ENCODE peak calls at places on chromosomes 13 and 19, in seven cellular contexts. One of them, this sample, is unnamed.

GRCh38 chr19:917323-918151 is at the start of gene KISS1R:
- DNase-seq in PC-3: peak; percentile 23
- DNase-seq in mammary epithelial cell: no peak
- DNase-seq in hepatocyte: peak; percentile 74
- DNase-seq in HCT116: no peak
- DNase-seq in fibroblast of lung: no peak
- DNase-seq in astrocyte: no peak
- DNase-seq in this sample: no peak

GRCh38 chr13:73293902-73294523 is 235.2 kb downstream of the KLF5 start:
- DNase-seq in astrocyte: no peak
- DNase-seq in hepatocyte: no peak
- DNase-seq in PC-3: no peak
- DNase-seq in mammary epithelial cell: no peak
- DNase-seq in HCT116: no peak
- DNase-seq in fibroblast of lung: no peak
- DNase-seq in this sample: no peak

GRCh38 chr19:1837625-1838105 is 10.6 kb downstream of the REXO1 start:
- DNase-seq in HCT116: no peak
- DNase-seq in astrocyte: no peak
- DNase-seq in fibroblast of lung: no peak
- DNase-seq in PC-3: peak; percentile 38
- DNase-seq in mammary epithelial cell: no peak
- DNase-seq in hepatocyte: peak; percentile 56
- DNase-seq in this sample: no peak

GRCh38 chr13:31067416-31068118 is 94.1 kb downstream of the HSPH1 start:
- DNase-seq in astrocyte: peak; percentile 86
- DNase-seq in fibroblast of lung: peak; percentile 91
- DNase-seq in mammary epithelial cell: peak; percentile 83
- DNase-seq in hepatocyte: no peak
- DNase-seq in HCT116: no peak
- DNase-seq in PC-3: peak; percentile 51
- DNase-seq in this sample: no peak

GRCh38 chr13:97021241-97021640 is 27.0 kb upstream of the OXGR1 start:
- DNase-seq in fibroblast of lung: no peak
- DNase-seq in astrocyte: no peak
- DNase-seq in HCT116: no peak
- DNase-seq in hepatocyte: peak; percentile 59
- DNase-seq in PC-3: no peak
- DNase-seq in mammary epithelial cell: no peak
- DNase-seq in this sample: no peak

GRCh38 chr19:16198363-16198636 is 589 bp downstream of the AP1M1 start:
- DNase-seq in astrocyte: no peak
- DNase-seq in fibroblast of lung: no peak
- DNase-seq in HCT116: no peak
- DNase-seq in mammary epithelial cell: no peak
- DNase-seq in PC-3: no peak
- DNase-seq in hepatocyte: peak; percentile 50
- DNase-seq in this sample: no peak

GRCh38 chr13:111431241-111431640 is 110.8 kb downstream of the TEX29 start:
- DNase-seq in astrocyte: no peak
- DNase-seq in PC-3: no peak
- DNase-seq in HCT116: no peak
- DNase-seq in hepatocyte: no peak
- DNase-seq in mammary epithelial cell: no peak
- DNase-seq in fibroblast of lung: no peak
- DNase-seq in this sample: no peak

GRCh38 chr19:32708457-32708856 is 11.1 kb upstream of the TDRD12 start:
- DNase-seq in hepatocyte: no peak
- DNase-seq in astrocyte: no peak
- DNase-seq in PC-3: peak; percentile 26
- DNase-seq in fibroblast of lung: no peak
- DNase-seq in mammary epithelial cell: no peak
- DNase-seq in HCT116: no peak
- DNase-seq in this sample: no peak

GRCh38 chr19:54674021-54674617 is 11.3 kb downstream of the LILRB4 start:
- DNase-seq in hepatocyte: no peak
- DNase-seq in fibroblast of lung: no peak
- DNase-seq in mammary epithelial cell: peak; percentile 8
- DNase-seq in PC-3: peak; percentile 75
- DNase-seq in HCT116: peak; percentile 34
- DNase-seq in astrocyte: no peak
- DNase-seq in this sample: peak; percentile 52

GRCh38 chr13:95677564-95678386 is 836 bp downstream of the DNAJC3 start:
- DNase-seq in mammary epithelial cell: peak; percentile 28
- DNase-seq in fibroblast of lung: peak; percentile 39
- DNase-seq in HCT116: no peak
- DNase-seq in astrocyte: peak; percentile 18
- DNase-seq in hepatocyte: peak; percentile 25
- DNase-seq in PC-3: peak; percentile 21
- DNase-seq in this sample: peak; percentile 28

GRCh38 chr13:79522583-79522982 is 41.6 kb downstream of the NDFIP2 start:
- DNase-seq in PC-3: peak; percentile 27
- DNase-seq in mammary epithelial cell: peak; percentile 55
- DNase-seq in hepatocyte: no peak
- DNase-seq in fibroblast of lung: peak; percentile 95
- DNase-seq in HCT116: no peak
- DNase-seq in astrocyte: peak; percentile 95
- DNase-seq in this sample: peak; percentile 77

GRCh38 chr19:13987101-13987890 is 18.8 kb downstream of the RFX1 start:
- DNase-seq in astrocyte: no peak
- DNase-seq in hepatocyte: no peak
- DNase-seq in PC-3: no peak
- DNase-seq in HCT116: no peak
- DNase-seq in fibroblast of lung: no peak
- DNase-seq in mammary epithelial cell: no peak
- DNase-seq in this sample: no peak

GRCh38 chr19:39199025-39199424 is 2.3 kb downstream of the NCCRP1 start:
- DNase-seq in fibroblast of lung: peak; percentile 26
- DNase-seq in mammary epithelial cell: no peak
- DNase-seq in PC-3: no peak
- DNase-seq in HCT116: no peak
- DNase-seq in astrocyte: peak; percentile 9
- DNase-seq in hepatocyte: no peak
- DNase-seq in this sample: no peak

GRCh38 chr19:51786651-51787494 is 8.1 kb upstream of the FPR3 start:
- DNase-seq in fibroblast of lung: no peak
- DNase-seq in mammary epithelial cell: no peak
- DNase-seq in astrocyte: no peak
- DNase-seq in hepatocyte: no peak
- DNase-seq in HCT116: no peak
- DNase-seq in PC-3: no peak
- DNase-seq in this sample: no peak

GRCh38 chr19:15285896-15286591 is 46.3 kb downstream of the BRD4 start:
- DNase-seq in astrocyte: no peak
- DNase-seq in HCT116: no peak
- DNase-seq in fibroblast of lung: no peak
- DNase-seq in PC-3: no peak
- DNase-seq in mammary epithelial cell: no peak
- DNase-seq in hepatocyte: no peak
- DNase-seq in this sample: peak; percentile 62

GRCh38 chr13:26991508-26992181 is 180.0 kb downstream of the USP12 start:
- DNase-seq in PC-3: peak; percentile 53
- DNase-seq in mammary epithelial cell: no peak
- DNase-seq in hepatocyte: peak; percentile 57
- DNase-seq in fibroblast of lung: no peak
- DNase-seq in astrocyte: no peak
- DNase-seq in HCT116: no peak
- DNase-seq in this sample: no peak

GRCh38 chr13:42754801-42755513 is 26.4 kb upstream of the FAM216B start:
- DNase-seq in HCT116: no peak
- DNase-seq in hepatocyte: no peak
- DNase-seq in fibroblast of lung: no peak
- DNase-seq in astrocyte: no peak
- DNase-seq in mammary epithelial cell: no peak
- DNase-seq in PC-3: no peak
- DNase-seq in this sample: no peak

GRCh38 chr19:12733369-12733896 is 1.1 kb downstream of the TRIR start:
- DNase-seq in hepatocyte: peak; percentile 48
- DNase-seq in PC-3: peak; percentile 53
- DNase-seq in mammary epithelial cell: peak; percentile 44
- DNase-seq in HCT116: no peak
- DNase-seq in fibroblast of lung: peak; percentile 62
- DNase-seq in astrocyte: peak; percentile 54
- DNase-seq in this sample: peak; percentile 69

GRCh38 chr13:95603887-95604533 is 40.5 kb downstream of the DZIP1 start:
- DNase-seq in PC-3: peak; percentile 85
- DNase-seq in mammary epithelial cell: peak; percentile 73
- DNase-seq in hepatocyte: peak; percentile 23
- DNase-seq in HCT116: no peak
- DNase-seq in fibroblast of lung: peak; percentile 80
- DNase-seq in astrocyte: peak; percentile 70
- DNase-seq in this sample: no peak

GRCh38 chr19:48598996-48599626 is 7.4 kb upstream of the SPACA4 start:
- DNase-seq in PC-3: no peak
- DNase-seq in HCT116: no peak
- DNase-seq in astrocyte: no peak
- DNase-seq in fibroblast of lung: no peak
- DNase-seq in mammary epithelial cell: no peak
- DNase-seq in hepatocyte: no peak
- DNase-seq in this sample: no peak

GRCh38 chr19:10832659-10833296 is 3.2 kb downstream of the TMED1 start:
- DNase-seq in fibroblast of lung: no peak
- DNase-seq in HCT116: no peak
- DNase-seq in astrocyte: no peak
- DNase-seq in mammary epithelial cell: no peak
- DNase-seq in hepatocyte: no peak
- DNase-seq in PC-3: no peak
- DNase-seq in this sample: no peak

GRCh38 chr13:110915874-110916670 is 1.2 kb upstream of the ANKRD10 start:
- DNase-seq in HCT116: no peak
- DNase-seq in fibroblast of lung: peak; percentile 78
- DNase-seq in mammary epithelial cell: peak; percentile 64
- DNase-seq in hepatocyte: peak; percentile 26
- DNase-seq in astrocyte: peak; percentile 76
- DNase-seq in PC-3: peak; percentile 31
- DNase-seq in this sample: no peak

GRCh38 chr19:1251503-1252220 is 3.3 kb downstream of the MIDN start:
- DNase-seq in astrocyte: no peak
- DNase-seq in fibroblast of lung: no peak
- DNase-seq in hepatocyte: peak; percentile 72
- DNase-seq in PC-3: no peak
- DNase-seq in mammary epithelial cell: no peak
- DNase-seq in HCT116: no peak
- DNase-seq in this sample: no peak

GRCh38 chr13:21060063-21060826 is 1.1 kb downstream of the LATS2 start:
- DNase-seq in astrocyte: peak; percentile 38
- DNase-seq in hepatocyte: peak; percentile 72
- DNase-seq in HCT116: no peak
- DNase-seq in mammary epithelial cell: peak; percentile 34
- DNase-seq in fibroblast of lung: peak; percentile 57
- DNase-seq in PC-3: peak; percentile 33
- DNase-seq in this sample: no peak

GRCh38 chr13:21061077-21061945 is at the start of gene LATS2:
- DNase-seq in mammary epithelial cell: peak; percentile 87
- DNase-seq in PC-3: peak; percentile 94
- DNase-seq in hepatocyte: peak; percentile 98
- DNase-seq in fibroblast of lung: peak; percentile 93
- DNase-seq in astrocyte: peak; percentile 87
- DNase-seq in HCT116: peak; percentile 82
- DNase-seq in this sample: peak; percentile 80

GRCh38 chr13:21060827-21061076 is 634 bp downstream of the LATS2 start:
- DNase-seq in HCT116: no peak
- DNase-seq in PC-3: no peak
- DNase-seq in hepatocyte: no peak
- DNase-seq in fibroblast of lung: no peak
- DNase-seq in astrocyte: no peak
- DNase-seq in mammary epithelial cell: no peak
- DNase-seq in this sample: no peak

GRCh38 chr13:21055511-21056045 is 5.8 kb downstream of the LATS2 start:
- DNase-seq in mammary epithelial cell: no peak
- DNase-seq in fibroblast of lung: no peak
- DNase-seq in astrocyte: no peak
- DNase-seq in PC-3: no peak
- DNase-seq in hepatocyte: no peak
- DNase-seq in HCT116: no peak
- DNase-seq in this sample: no peak

GRCh38 chr13:21058361-21058760 is 3.0 kb downstream of the LATS2 start:
- DNase-seq in astrocyte: no peak
- DNase-seq in fibroblast of lung: peak; percentile 40
- DNase-seq in mammary epithelial cell: peak; percentile 13
- DNase-seq in PC-3: peak; percentile 58
- DNase-seq in hepatocyte: no peak
- DNase-seq in HCT116: no peak
- DNase-seq in this sample: no peak
- H3K4me2 ChIP-seq in astrocyte: peak overlapping the region; percentile 90
- H3K4me2 ChIP-seq in fibroblast of lung: peak overlapping the region; percentile 77
- H3K4me2 ChIP-seq in mammary epithelial cell: peak overlapping the region; percentile 20
- H3K4me2 ChIP-seq in PC-3: peak overlapping the region; percentile 99
- H3K4me2 ChIP-seq in hepatocyte: peak overlapping the region; percentile 94
- H3K4me2 ChIP-seq in HCT116: peak overlapping the region; percentile 32
- H3K4me2 ChIP-seq in this sample: no peak overlapping the region

DNA sequence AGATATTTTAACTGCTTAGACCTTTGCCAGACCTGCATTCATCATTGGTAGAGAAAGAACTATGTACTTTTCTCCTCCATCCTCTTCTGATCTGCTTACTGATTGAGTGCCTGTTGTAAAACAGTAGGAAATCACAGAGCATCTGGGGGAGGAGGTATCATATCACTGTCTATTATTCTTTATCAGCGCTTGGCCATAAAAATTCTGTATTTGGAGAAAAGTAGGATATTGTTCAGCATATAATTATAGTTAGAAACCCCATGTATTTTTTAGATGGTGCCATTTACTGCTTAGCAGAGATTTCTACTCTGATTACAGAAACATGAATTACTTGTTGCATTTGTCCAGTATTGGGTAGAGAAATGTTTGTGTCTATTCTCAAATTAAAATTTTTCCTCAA is 62.4 kb downstream of the URI1 start:
- DNase-seq in mammary epithelial cell: no peak
- DNase-seq in astrocyte: no peak
- DNase-seq in hepatocyte: no peak
- DNase-seq in PC-3: no peak
- DNase-seq in fibroblast of lung: no peak
- DNase-seq in HCT116: no peak
- DNase-seq in this sample: no peak
- TF ChIP-seq CTCF in mammary epithelial cell: no peak
- TF ChIP-seq CTCF in astrocyte: no peak
- TF ChIP-seq CTCF in hepatocyte: no peak
- TF ChIP-seq CTCF in PC-3: no peak
- TF ChIP-seq CTCF in fibroblast of lung: no peak
- TF ChIP-seq CTCF in HCT116: no peak
- TF ChIP-seq CTCF in this sample: no peak

GRCh38 chr13:106533101-106533939 is 2.1 kb downstream of the EFNB2 start:
- DNase-seq in mammary epithelial cell: peak; percentile 76
- DNase-seq in fibroblast of lung: peak; percentile 81
- DNase-seq in PC-3: peak; percentile 78
- DNase-seq in hepatocyte: peak; percentile 95
- DNase-seq in astrocyte: peak; percentile 69
- DNase-seq in HCT116: no peak
- DNase-seq in this sample: peak; percentile 51
- TF ChIP-seq EZH2 in mammary epithelial cell: no peak
- TF ChIP-seq EZH2 in fibroblast of lung: no peak
- TF ChIP-seq EZH2 in PC-3: no peak
- TF ChIP-seq EZH2 in hepatocyte: no peak
- TF ChIP-seq EZH2 in astrocyte: no peak
- TF ChIP-seq EZH2 in HCT116: no peak
- TF ChIP-seq EZH2 in this sample: no peak

DNA sequence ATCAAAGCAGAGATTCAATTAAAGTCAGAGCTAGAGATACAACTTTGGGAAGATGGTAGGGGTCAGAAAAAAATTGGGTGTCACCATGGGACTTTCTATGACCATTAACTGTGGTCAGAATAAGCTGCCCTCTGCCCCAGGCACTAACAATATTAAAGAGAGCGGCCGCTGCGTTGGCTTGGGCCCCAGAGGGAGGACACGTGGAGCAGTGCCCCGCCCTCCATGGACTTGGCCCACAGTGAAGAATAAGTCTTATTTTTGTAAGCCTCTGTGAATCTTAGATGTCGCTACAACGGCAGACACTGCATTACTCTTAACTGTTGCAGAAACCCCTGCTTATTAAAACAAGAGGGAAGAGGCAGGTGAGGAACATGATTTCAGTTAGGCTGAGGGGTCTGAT is 172.7 kb downstream of the UQCRFS1 start:
- DNase-seq in hepatocyte: no peak
- DNase-seq in PC-3: no peak
- DNase-seq in mammary epithelial cell: no peak
- DNase-seq in HCT116: no peak
- DNase-seq in astrocyte: no peak
- DNase-seq in fibroblast of lung: no peak
- DNase-seq in this sample: no peak
- H3K4me2 ChIP-seq in hepatocyte: no peak overlapping the region
- H3K4me2 ChIP-seq in PC-3: no peak overlapping the region
- H3K4me2 ChIP-seq in mammary epithelial cell: no peak overlapping the region
- H3K4me2 ChIP-seq in HCT116: no peak overlapping the region
- H3K4me2 ChIP-seq in astrocyte: no peak overlapping the region
- H3K4me2 ChIP-seq in fibroblast of lung: no peak overlapping the region
- H3K4me2 ChIP-seq in this sample: no peak overlapping the region